ENCODE peak calls at places on chromosomes 13 and 19, in six cellular contexts. H, O, Q, Z, J and C are unnamed samples. For H3K4me1, the result is how much of the 10 kb centered on the place peaks cover.

GRCh38 chr13:114058051-114058867 is 74.2 kb downstream of the RASA3 start:
- DNase-seq in J (no peak), Q (peak), H (no peak), O (no peak), Z (no peak), C (no peak)

GRCh38 chr13:23506071-23506820 is 64.0 kb upstream of the TNFRSF19 start:
- DNase-seq in Z (no peak), H (no peak), Q (no peak), O (no peak), J (peak), C (peak)

GRCh38 chr13:109671919-109672318 is 114.5 kb downstream of the IRS2 start:
- DNase-seq in Q (no peak), H (no peak), O (no peak), Z (no peak), J (no peak), C (no peak)

GRCh38 chr13:66659291-66660012 is 570.7 kb downstream of the PCDH9 start:
- DNase-seq in Q (no peak), J (peak), O (peak), Z (no peak), H (no peak), C (no peak)

GRCh38 chr13:51326782-51327181 is 12.7 kb upstream of the SERPINE3 start:
- DNase-seq in J (no peak), Q (no peak), Z (no peak), O (no peak), H (no peak), C (no peak)

GRCh38 chr13:63481334-63481733 is 2065.7 kb upstream of the PCDH20 start:
- DNase-seq in J (peak), Z (no peak), H (no peak), Q (no peak), O (no peak), C (peak)

GRCh38 chr13:31870511-31870910 is 131.2 kb downstream of the RXFP2 start:
- DNase-seq in Q (no peak), Z (peak), J (no peak), H (no peak), O (no peak), C (peak)

GRCh38 chr19:14408641-14409120 is 10.5 kb downstream of the DDX39A start:
- DNase-seq in O (no peak), J (peak), Q (no peak), H (no peak), Z (no peak), C (no peak)

GRCh38 chr19:46678110-46678732 is 17.2 kb upstream of the DACT3 start:
- DNase-seq in H (no peak), O (peak), Z (no peak), Q (no peak), J (no peak), C (peak)

GRCh38 chr19:56091066-56091490 is 30.0 kb downstream of the ZNF787 start:
- DNase-seq in H (no peak), J (peak), O (peak), Q (no peak), Z (peak), C (no peak)

GRCh38 chr19:1396019-1396767 is 5.1 kb downstream of the GAMT start:
- DNase-seq in H (no peak), J (no peak), Z (no peak), O (no peak), Q (peak), C (no peak)

GRCh38 chr13:29362849-29363604 is 232.5 kb downstream of the SLC7A1 start:
- DNase-seq in Q (no peak), H (no peak), Z (peak), O (peak), J (peak), C (peak)

GRCh38 chr19:10620786-10621185 is 4.6 kb upstream of the SLC44A2 start:
- DNase-seq in Z (no peak), J (no peak), Q (no peak), H (no peak), O (no peak), C (no peak)

GRCh38 chr19:10625003-10625761 is at the start of gene SLC44A2:
- DNase-seq in Q (peak), H (peak), J (peak), Z (peak), O (no peak), C (peak)

GRCh38 chr19:10621966-10622365 is 3.4 kb upstream of the SLC44A2 start:
- DNase-seq in J (no peak), Z (no peak), H (no peak), Q (no peak), O (no peak), C (no peak)

GRCh38 chr19:10625762-10626138 is 397 bp downstream of the SLC44A2 start:
- DNase-seq in Q (no peak), O (no peak), J (no peak), H (no peak), Z (no peak), C (no peak)

GRCh38 chr19:10624585-10624984 is 768 bp upstream of the SLC44A2 start:
- DNase-seq in Z (no peak), O (no peak), H (no peak), J (no peak), Q (no peak), C (no peak)
- H3K4me3 ChIP-seq in Z (no peak), O (no peak), H (peak), J (no peak), Q (peak), C (no peak)

GRCh38 chr13:46401432-46401831 is 14.4 kb upstream of the RUBCNL start:
- DNase-seq in Z (no peak), Q (no peak), O (no peak), J (no peak), H (no peak), C (no peak)

GRCh38 chr13:46402178-46402577 is 15.1 kb upstream of the RUBCNL start:
- DNase-seq in J (no peak), Q (no peak), Z (no peak), O (no peak), H (no peak), C (no peak)

GRCh38 chr13:46403851-46404731 is 17.0 kb upstream of the RUBCNL start:
- DNase-seq in H (no peak), O (no peak), J (no peak), Q (no peak), Z (no peak), C (no peak)

GRCh38 chr13:46404732-46405097 is 17.7 kb upstream of the RUBCNL start:
- DNase-seq in O (no peak), J (no peak), H (no peak), Z (no peak), Q (no peak), C (no peak)

DNA sequence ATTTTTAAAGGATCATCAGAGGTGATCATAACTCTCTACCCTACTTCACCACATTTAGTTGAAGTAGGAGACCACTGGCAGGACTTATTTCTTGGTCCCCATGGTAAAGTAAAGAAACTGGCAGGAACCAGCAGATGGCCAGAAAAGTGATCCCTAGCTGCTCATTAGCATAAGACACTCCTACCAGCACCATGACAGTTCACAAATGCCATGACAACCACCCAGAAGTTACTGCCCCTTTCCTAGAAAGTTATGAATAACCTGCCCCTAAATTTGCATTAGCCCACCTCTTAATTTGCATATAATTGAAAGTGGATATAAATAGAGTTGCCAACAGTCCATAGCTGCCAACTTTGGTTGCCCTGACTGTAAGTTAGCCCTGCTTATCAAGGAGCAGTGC is 18.4 kb upstream of the RUBCNL start:
- DNase-seq in H (no peak), J (no peak), Q (no peak), Z (no peak), O (no peak), C (no peak)
- H3K4me1 ChIP-seq in H (under half), J (under half), Q (under half), Z (under half), O (under half), C (under half)

DNA sequence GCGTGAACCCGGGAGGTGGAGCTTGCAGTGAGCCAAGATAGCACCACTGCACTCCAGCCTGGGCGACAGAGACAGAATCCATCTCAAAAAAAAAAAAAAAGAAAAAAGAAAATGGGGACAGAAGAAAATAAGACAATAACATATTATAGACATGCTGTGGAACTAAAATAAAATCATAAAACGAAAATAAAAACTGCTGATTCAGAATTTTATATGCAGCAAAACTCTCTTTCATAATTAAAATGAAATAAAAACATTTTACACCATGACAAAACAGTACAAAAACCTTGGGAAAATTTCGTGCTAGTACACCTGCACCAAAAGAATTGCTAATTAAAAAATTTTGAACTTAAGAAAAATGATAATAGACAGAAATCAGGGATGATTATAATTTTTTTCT is 2245.1 kb downstream of the PCDH9 start:
- DNase-seq in Z (no peak), J (no peak), Q (no peak), O (no peak), H (no peak), C (no peak)
- H3K4me3 ChIP-seq in Z (no peak), J (no peak), Q (no peak), O (no peak), H (no peak), C (no peak)

GRCh38 chr19:2613507-2614295 is 88.8 kb downstream of the GNG7 start:
- DNase-seq in H (no peak), O (peak), J (peak), Z (no peak), Q (peak), C (no peak)
- H3K4me1 ChIP-seq in H (under half), O (under half), J (under half), Z (under half), Q (under half), C (under half)

GRCh38 chr13:34941436-34941834 is 635 bp upstream of the NBEA start:
- DNase-seq in J (no peak), H (no peak), O (no peak), Q (no peak), Z (no peak), C (no peak)
- H3K4me3 ChIP-seq in J (peak), H (peak), O (peak), Q (peak), Z (peak), C (peak)